ENCODE peak calls at places on chromosome 22, in six cellular contexts. P is mammary epithelial cell; M is cardiac muscle cell; C is tibial artery; F is effector memory CD4-positive, alpha-beta T cell; G is CD4-positive, alpha-beta memory T cell. X is an unnamed sample.

GRCh38 chr22:48205790-48206189 is 1443.3 kb downstream of the TBC1D22A start:
- DNase-seq in P (no peak), M (no peak), C (no peak), F (no peak), G (no peak), X (no peak)

GRCh38 chr22:33785283-33785991 is 134.8 kb downstream of the LARGE1 start:
- DNase-seq in P (peak), M (peak), C (no peak), F (no peak), G (no peak), X (peak)

GRCh38 chr22:46262449-46263207 is 515 bp downstream of the PKDREJ start:
- DNase-seq in P (no peak), M (peak), C (peak), F (no peak), G (no peak), X (no peak)

GRCh38 chr22:45429424-45429823 is 15.9 kb downstream of the RIBC2 start:
- DNase-seq in P (no peak), M (no peak), C (peak), F (no peak), G (no peak), X (no peak)

GRCh38 chr22:37122598-37123180 is 13.2 kb upstream of the TMPRSS6 start:
- DNase-seq in P (no peak), M (no peak), C (no peak), F (no peak), G (no peak), X (no peak)

GRCh38 chr22:40044870-40045834 is 50.4 kb downstream of the FAM83F start:
- DNase-seq in P (peak), M (peak), C (peak), F (peak), G (peak), X (no peak)

GRCh38 chr22:22035771-22036314 is 53.3 kb upstream of the TOP3B start:
- DNase-seq in P (no peak), M (no peak), C (no peak), F (no peak), G (no peak), X (no peak)

GRCh38 chr22:23216331-23217170 is 36.2 kb downstream of the BCR start:
- DNase-seq in P (no peak), M (no peak), C (no peak), F (peak), G (peak), X (no peak)

GRCh38 chr22:47333625-47334024 is 571.2 kb downstream of the TBC1D22A start:
- DNase-seq in P (peak), M (peak), C (no peak), F (no peak), G (no peak), X (peak)

GRCh38 chr22:21764038-21764804 is 28.6 kb upstream of the YPEL1 start:
- DNase-seq in P (no peak), M (no peak), C (no peak), F (no peak), G (peak), X (no peak)

GRCh38 chr22:44822479-44822878 is 70.1 kb downstream of the ARHGAP8 start:
- DNase-seq in P (no peak), M (no peak), C (no peak), F (no peak), G (no peak), X (no peak)

GRCh38 chr22:40719599-40719998 is 40.3 kb downstream of the MCHR1 start:
- DNase-seq in P (no peak), M (no peak), C (no peak), F (no peak), G (no peak), X (no peak)

GRCh38 chr22:37197451-37198289 is 9.6 kb upstream of the C1QTNF6 start:
- DNase-seq in P (peak), M (peak), C (peak), F (no peak), G (no peak), X (peak)

GRCh38 chr22:40597541-40598453 is 38.7 kb downstream of the MRTFA start:
- DNase-seq in P (peak), M (no peak), C (no peak), F (no peak), G (no peak), X (no peak)

GRCh38 chr22:23909258-23909898 is 15.2 kb downstream of the MIF start:
- DNase-seq in P (no peak), M (peak), C (peak), F (no peak), G (no peak), X (no peak)

GRCh38 chr22:37279469-37279868 is 2.8 kb upstream of the CYTH4 start:
- DNase-seq in P (no peak), M (no peak), C (no peak), F (no peak), G (no peak), X (no peak)

GRCh38 chr22:35359380-35360065 is 21.4 kb upstream of the HMOX1 start:
- DNase-seq in P (no peak), M (no peak), C (no peak), F (no peak), G (no peak), X (no peak)

GRCh38 chr22:37241351-37242142 is 2.5 kb downstream of the RAC2 start:
- DNase-seq in P (no peak), M (no peak), C (no peak), F (no peak), G (peak), X (no peak)

GRCh38 chr22:23580586-23581251 is 629 bp upstream of the IGLL1 start:
- DNase-seq in P (no peak), M (no peak), C (no peak), F (no peak), G (no peak), X (no peak)

GRCh38 chr22:46604306-46604690 is 15.9 kb upstream of the GRAMD4 start:
- DNase-seq in P (no peak), M (peak), C (no peak), F (no peak), G (peak), X (no peak)

GRCh38 chr22:40014661-40015255 is 20.0 kb downstream of the FAM83F start:
- DNase-seq in P (peak), M (no peak), C (no peak), F (no peak), G (no peak), X (peak)

GRCh38 chr22:40422558-40423245 is 52.3 kb downstream of the SGSM3 start:
- DNase-seq in P (no peak), M (no peak), C (no peak), F (no peak), G (no peak), X (no peak)

GRCh38 chr22:32327066-32327465 is 30.6 kb upstream of the RFPL3 start:
- DNase-seq in P (peak), M (no peak), C (peak), F (no peak), G (no peak), X (no peak)

GRCh38 chr22:44881624-44882023 is 128.2 kb downstream of the PHF21B start:
- DNase-seq in P (no peak), M (no peak), C (peak), F (no peak), G (no peak), X (no peak)

GRCh38 chr22:23073506-23074229 is 3.3 kb downstream of the GNAZ start:
- DNase-seq in P (no peak), M (no peak), C (peak), F (no peak), G (no peak), X (no peak)

GRCh38 chr22:47370448-47371262 is 608.2 kb downstream of the TBC1D22A start:
- DNase-seq in P (no peak), M (no peak), C (peak), F (no peak), G (no peak), X (no peak)

GRCh38 chr22:24005201-24005600 is at the start of gene GSTT4:
- DNase-seq in P (no peak), M (peak), C (peak), F (no peak), G (no peak), X (no peak)

GRCh38 chr22:36327922-36328551 is 59.7 kb downstream of the MYH9 start:
- DNase-seq in P (no peak), M (peak), C (peak), F (no peak), G (peak), X (no peak)

GRCh38 chr22:38318792-38319773 is 1.9 kb upstream of the CSNK1E start:
- DNase-seq in P (no peak), M (no peak), C (no peak), F (no peak), G (no peak), X (no peak)
- H3K27ac ChIP-seq in P (peak), M (no peak), C (peak), F (no peak), G (no peak), X (peak)

GRCh38 chr22:30195245-30196140 is 51.1 kb downstream of the LIF start:
- DNase-seq in P (peak), M (peak), C (no peak), F (no peak), G (no peak), X (no peak)
- H3K27ac ChIP-seq in P (peak), M (no peak), C (peak), F (no peak), G (peak), X (peak)

GRCh38 chr22:49479566-49479965 is 348.1 kb downstream of the BRD1 start:
- DNase-seq in P (no peak), M (no peak), C (no peak), F (no peak), G (no peak), X (no peak)
- H3K27ac ChIP-seq in P (no peak), M (no peak), C (no peak), F (no peak), G (no peak), X (no peak)

DNA sequence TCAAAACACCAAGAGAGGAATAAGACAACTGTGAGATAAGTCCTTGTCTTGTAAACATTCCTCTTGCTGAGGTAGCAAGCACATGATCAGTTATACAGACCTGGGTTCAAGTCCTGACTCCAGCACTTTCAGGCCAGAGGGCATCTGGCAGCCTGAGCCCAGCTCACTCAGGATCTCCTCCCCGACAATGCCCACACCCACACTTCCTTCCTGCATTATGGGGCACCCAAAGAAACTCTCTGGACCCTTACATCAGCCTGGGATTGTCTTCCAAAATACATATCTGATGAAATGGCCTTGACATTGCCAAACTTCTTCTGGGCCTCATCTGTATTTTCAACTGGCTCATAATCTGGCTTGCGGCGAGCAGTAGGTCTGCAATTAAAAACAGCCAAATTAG is 48.6 kb downstream of the ARFGAP3 start:
- DNase-seq in P (no peak), M (no peak), C (no peak), F (no peak), G (no peak), X (no peak)
- H3K27ac ChIP-seq in P (no peak), M (no peak), C (no peak), F (no peak), G (no peak), X (no peak)

DNA sequence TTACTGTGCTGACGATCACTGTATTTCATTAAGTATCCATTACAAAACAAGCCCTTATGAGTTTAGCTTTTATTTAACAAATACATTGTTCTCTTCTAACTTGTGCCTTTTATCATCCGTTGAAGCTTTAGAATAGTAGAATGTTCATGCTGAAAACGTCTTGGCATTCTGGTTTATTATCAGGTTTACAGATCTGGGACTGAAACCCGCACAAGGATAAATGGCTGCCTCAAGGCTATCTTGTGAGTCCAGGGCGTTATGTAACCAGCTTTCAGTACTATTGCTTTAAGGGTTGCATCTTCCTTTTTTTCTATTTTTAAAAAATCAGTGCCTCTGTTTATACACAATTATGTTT is 66.6 kb upstream of the PRODH start:
- DNase-seq in P (no peak), M (no peak), C (no peak), F (no peak), G (no peak), X (no peak)
- H3K27ac ChIP-seq in P (no peak), M (no peak), C (no peak), F (no peak), G (no peak), X (no peak)

GRCh38 chr22:42684462-42685195 is 35.4 kb upstream of the CYB5R3 start:
- DNase-seq in P (no peak), M (peak), C (peak), F (no peak), G (no peak), X (no peak)

GRCh38 chr22:42688241-42688913 is 32.3 kb downstream of the A4GALT start:
- DNase-seq in P (peak), M (peak), C (peak), F (no peak), G (no peak), X (peak)

GRCh38 chr22:42688914-42689275 is 31.8 kb downstream of the A4GALT start:
- DNase-seq in P (no peak), M (no peak), C (peak), F (no peak), G (no peak), X (no peak)

GRCh38 chr22:42685941-42686666 is 34.6 kb downstream of the A4GALT start:
- DNase-seq in P (no peak), M (no peak), C (peak), F (no peak), G (no peak), X (no peak)

DNA sequence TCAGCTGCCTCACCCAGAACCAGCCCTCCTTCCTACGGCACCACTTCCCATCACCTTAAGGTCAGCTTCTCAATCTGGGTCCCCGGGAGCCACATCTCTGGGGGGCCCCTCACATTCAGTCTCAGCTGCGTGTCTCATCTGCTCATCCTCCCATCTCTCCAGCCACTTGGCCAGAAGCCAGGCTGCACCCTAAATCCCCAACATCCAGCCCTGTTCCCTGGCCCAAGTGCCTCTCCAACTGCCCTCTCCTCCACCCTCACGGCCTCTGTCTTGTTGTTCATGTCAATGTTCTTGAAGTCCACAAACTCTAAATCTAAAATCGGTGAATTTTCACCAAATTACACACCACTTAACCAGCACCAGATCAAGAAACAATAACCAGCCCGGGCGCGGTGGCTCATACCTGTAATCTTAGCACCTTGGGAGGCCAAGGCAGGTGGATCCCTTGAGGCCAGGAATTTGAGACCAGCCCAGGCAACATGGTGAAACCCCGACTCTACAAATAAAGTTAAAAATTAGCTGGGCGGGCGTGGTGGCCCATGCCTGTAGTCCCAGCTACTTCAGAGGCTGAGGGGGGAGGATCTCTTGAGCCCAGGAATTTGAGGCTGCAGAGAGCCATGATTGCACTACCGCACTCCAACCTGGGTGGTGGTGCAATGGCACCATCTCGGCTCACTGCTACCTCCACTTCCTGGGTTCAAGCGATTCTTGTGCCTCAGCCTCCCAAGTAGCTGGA is 33.7 kb downstream of the A4GALT start:
- DNase-seq in P (no peak), M (no peak), C (peak), F (no peak), G (no peak), X (no peak)
- H3K27ac ChIP-seq in P (no peak), M (peak), C (peak), F (no peak), G (no peak), X (no peak)

GRCh38 chr22:43222987-43223386 is 36.1 kb upstream of the TTLL12 start:
- DNase-seq in P (no peak), M (no peak), C (no peak), F (no peak), G (no peak), X (no peak)
- H3K27ac ChIP-seq in P (no peak), M (no peak), C (no peak), F (no peak), G (no peak), X (no peak)

GRCh38 chr22:42803454-42803853 is 53.6 kb downstream of the ARFGAP3 start:
- DNase-seq in P (no peak), M (no peak), C (peak), F (no peak), G (no peak), X (no peak)
- H3K27ac ChIP-seq in P (no peak), M (no peak), C (no peak), F (no peak), G (no peak), X (no peak)

DNA sequence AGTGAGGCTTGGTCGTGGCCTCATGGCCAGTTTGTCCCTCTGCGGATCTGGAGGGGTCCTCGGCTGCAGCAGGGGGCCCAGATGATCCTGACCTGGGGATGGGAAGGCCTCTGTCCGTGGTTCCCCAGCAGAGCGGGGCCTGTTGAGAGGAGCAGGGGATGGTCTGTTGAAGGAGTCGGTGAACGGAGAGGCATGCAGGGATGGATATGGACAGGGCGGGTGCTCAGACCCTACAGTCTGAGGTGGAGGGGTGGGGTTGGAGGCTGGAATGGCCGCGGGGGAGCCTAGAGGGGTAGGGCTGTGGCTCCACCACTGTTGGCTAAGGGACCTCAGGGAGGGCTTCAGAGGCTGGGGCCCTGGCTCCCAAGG is 33.8 kb downstream of the RTN4R start:
- DNase-seq in P (no peak), M (no peak), C (no peak), F (no peak), G (no peak), X (no peak)
- H3K27ac ChIP-seq in P (no peak), M (no peak), C (no peak), F (no peak), G (no peak), X (no peak)